ENCODE peak calls at places on chromosomes 16 and 17, in seven cellular contexts. X is RCC 7860, D is iris pigment epithelial cell, I is right lobe of liver, A is fibroblast of mammary gland, F is B cell, T is uterus. Y is an unnamed sample.

GRCh38 chr16:29899516-29900101 is at the start of gene SEZ6L2:
- DNase-seq in A (peak; percentile 83), I (no peak), D (peak; percentile 96), X (peak; percentile 81), F (no peak), T (peak; percentile 62), Y (peak; percentile 84)

GRCh38 chr17:38415250-38416194 is 12.7 kb upstream of the ARHGAP23 start:
- DNase-seq in F (no peak), A (peak; percentile 28), D (peak; percentile 45), X (no peak), T (no peak), I (no peak), Y (peak; percentile 77)

GRCh38 chr16:89612415-89612814 is 1.0 kb upstream of the DPEP1 start:
- DNase-seq in T (no peak), A (no peak), F (no peak), I (no peak), D (no peak), X (no peak), Y (no peak)

GRCh38 chr17:29357232-29357631 is 32.9 kb upstream of the TAOK1 start:
- DNase-seq in T (no peak), X (no peak), I (no peak), F (no peak), D (no peak), A (no peak), Y (no peak)

GRCh38 chr17:13702266-13702665 is 100.5 kb upstream of the HS3ST3A1 start:
- DNase-seq in F (no peak), I (no peak), D (peak; percentile 51), X (no peak), A (peak; percentile 34), T (no peak), Y (peak; percentile 9)

GRCh38 chr17:76997981-76998531 is 129.9 kb downstream of the MGAT5B start:
- DNase-seq in T (no peak), F (peak; percentile 63), D (no peak), I (no peak), A (no peak), X (no peak), Y (no peak)

GRCh38 chr17:82649501-82650261 is 1.4 kb upstream of the WDR45B start:
- DNase-seq in F (no peak), I (no peak), X (no peak), T (peak; percentile 42), A (no peak), D (no peak), Y (no peak)

GRCh38 chr17:81832608-81833159 is 407 bp downstream of the MCRIP1 start:
- DNase-seq in D (no peak), F (no peak), I (peak; percentile 52), X (no peak), T (no peak), A (peak; percentile 21), Y (peak; percentile 22)

Y was measured in fibroblast of the aortic adventitia.